ENCODE peak calls at places on chromosomes 13 and 19, in six cellular contexts. One of them, this sample, is unnamed.

GRCh38 chr13:26787961-26788360 is 27.4 kb upstream of the GPR12 start:
- DNase-seq in transverse colon: no peak
- DNase-seq in breast epithelium: no peak
- DNase-seq in heart left ventricle: no peak
- DNase-seq in Peyer's patch: no peak
- DNase-seq in gastrocnemius medialis: no peak
- DNase-seq in this sample: no peak

GRCh38 chr13:91314888-91315287 is 32.6 kb upstream of the MIR17HG start:
- DNase-seq in transverse colon: no peak
- DNase-seq in gastrocnemius medialis: no peak
- DNase-seq in Peyer's patch: no peak
- DNase-seq in heart left ventricle: no peak
- DNase-seq in breast epithelium: no peak
- DNase-seq in this sample: no peak

GRCh38 chr19:14479309-14479984 is 4.3 kb upstream of the PTGER1 start:
- DNase-seq in transverse colon: no peak
- DNase-seq in breast epithelium: no peak
- DNase-seq in heart left ventricle: no peak
- DNase-seq in gastrocnemius medialis: no peak
- DNase-seq in Peyer's patch: no peak
- DNase-seq in this sample: no peak

GRCh38 chr13:95644611-95645052 is at the start of gene DZIP1:
- DNase-seq in heart left ventricle: peak; percentile 81
- DNase-seq in Peyer's patch: peak; percentile 65
- DNase-seq in transverse colon: peak; percentile 65
- DNase-seq in gastrocnemius medialis: peak; percentile 28
- DNase-seq in breast epithelium: peak; percentile 37
- DNase-seq in this sample: peak; percentile 85

GRCh38 chr19:30862876-30863275 is 486.4 kb downstream of the TSHZ3 start:
- DNase-seq in transverse colon: no peak
- DNase-seq in gastrocnemius medialis: no peak
- DNase-seq in heart left ventricle: no peak
- DNase-seq in Peyer's patch: peak; percentile 14
- DNase-seq in breast epithelium: no peak
- DNase-seq in this sample: no peak

GRCh38 chr13:77222909-77223308 is 104.0 kb downstream of the MYCBP2 start:
- DNase-seq in heart left ventricle: no peak
- DNase-seq in transverse colon: no peak
- DNase-seq in Peyer's patch: no peak
- DNase-seq in gastrocnemius medialis: no peak
- DNase-seq in breast epithelium: no peak
- DNase-seq in this sample: no peak

GRCh38 chr19:46211201-46211881 is 18.2 kb upstream of the IGFL1 start:
- DNase-seq in heart left ventricle: no peak
- DNase-seq in breast epithelium: peak; percentile 93
- DNase-seq in gastrocnemius medialis: no peak
- DNase-seq in Peyer's patch: no peak
- DNase-seq in transverse colon: no peak
- DNase-seq in this sample: no peak

GRCh38 chr13:22235285-22235949 is 564.5 kb downstream of the FGF9 start:
- DNase-seq in Peyer's patch: no peak
- DNase-seq in gastrocnemius medialis: no peak
- DNase-seq in breast epithelium: peak; percentile 37
- DNase-seq in transverse colon: no peak
- DNase-seq in heart left ventricle: no peak
- DNase-seq in this sample: no peak

GRCh38 chr13:23087884-23088283 is 92.9 kb upstream of the SGCG start:
- DNase-seq in Peyer's patch: no peak
- DNase-seq in transverse colon: no peak
- DNase-seq in breast epithelium: no peak
- DNase-seq in gastrocnemius medialis: no peak
- DNase-seq in heart left ventricle: no peak
- DNase-seq in this sample: no peak

GRCh38 chr13:105363747-105364177 is 1171.7 kb downstream of the EFNB2 start:
- DNase-seq in heart left ventricle: no peak
- DNase-seq in gastrocnemius medialis: no peak
- DNase-seq in transverse colon: no peak
- DNase-seq in breast epithelium: no peak
- DNase-seq in Peyer's patch: no peak
- DNase-seq in this sample: no peak

GRCh38 chr19:30406220-30406944 is 34.2 kb downstream of the ZNF536 start:
- DNase-seq in transverse colon: peak; percentile 16
- DNase-seq in gastrocnemius medialis: no peak
- DNase-seq in heart left ventricle: no peak
- DNase-seq in breast epithelium: no peak
- DNase-seq in Peyer's patch: no peak
- DNase-seq in this sample: no peak

GRCh38 chr19:49689133-49690072 is at the start of gene ADM5:
- DNase-seq in Peyer's patch: peak; percentile 67
- DNase-seq in breast epithelium: peak; percentile 50
- DNase-seq in heart left ventricle: no peak
- DNase-seq in transverse colon: peak; percentile 70
- DNase-seq in gastrocnemius medialis: no peak
- DNase-seq in this sample: peak; percentile 63
- TF ChIP-seq POLR2A in Peyer's patch: no peak
- TF ChIP-seq POLR2A in breast epithelium: no peak
- TF ChIP-seq POLR2A in heart left ventricle: no peak
- TF ChIP-seq POLR2A in transverse colon: no peak
- TF ChIP-seq POLR2A in gastrocnemius medialis: no peak
- TF ChIP-seq POLR2A in this sample: no peak

GRCh38 chr19:10654610-10655456 is 687 bp downstream of the ILF3 start:
- DNase-seq in Peyer's patch: peak; percentile 62
- DNase-seq in gastrocnemius medialis: peak; percentile 18
- DNase-seq in transverse colon: peak; percentile 52
- DNase-seq in heart left ventricle: peak; percentile 45
- DNase-seq in breast epithelium: peak; percentile 50
- DNase-seq in this sample: peak; percentile 61

GRCh38 chr19:10653482-10653731 is 739 bp upstream of the ILF3 start:
- DNase-seq in gastrocnemius medialis: no peak
- DNase-seq in Peyer's patch: no peak
- DNase-seq in heart left ventricle: no peak
- DNase-seq in transverse colon: no peak
- DNase-seq in breast epithelium: no peak
- DNase-seq in this sample: no peak

GRCh38 chr19:10653732-10654609 is at the start of gene ILF3:
- DNase-seq in heart left ventricle: peak; percentile 100
- DNase-seq in breast epithelium: peak; percentile 100
- DNase-seq in transverse colon: peak; percentile 100
- DNase-seq in gastrocnemius medialis: peak; percentile 100
- DNase-seq in Peyer's patch: peak; percentile 100
- DNase-seq in this sample: peak; percentile 100

GRCh38 chr19:10651821-10652220 is 2.3 kb upstream of the ILF3 start:
- DNase-seq in Peyer's patch: no peak
- DNase-seq in gastrocnemius medialis: no peak
- DNase-seq in transverse colon: no peak
- DNase-seq in heart left ventricle: no peak
- DNase-seq in breast epithelium: no peak
- DNase-seq in this sample: no peak

GRCh38 chr19:10655457-10656312 is 1.5 kb downstream of the ILF3 start:
- DNase-seq in Peyer's patch: no peak
- DNase-seq in heart left ventricle: no peak
- DNase-seq in gastrocnemius medialis: no peak
- DNase-seq in transverse colon: peak; percentile 18
- DNase-seq in breast epithelium: no peak
- DNase-seq in this sample: no peak
- TF ChIP-seq CTCF in Peyer's patch: no peak
- TF ChIP-seq CTCF in heart left ventricle: no peak
- TF ChIP-seq CTCF in gastrocnemius medialis: no peak
- TF ChIP-seq CTCF in transverse colon: no peak
- TF ChIP-seq CTCF in breast epithelium: no peak
- TF ChIP-seq CTCF in this sample: no peak

DNA sequence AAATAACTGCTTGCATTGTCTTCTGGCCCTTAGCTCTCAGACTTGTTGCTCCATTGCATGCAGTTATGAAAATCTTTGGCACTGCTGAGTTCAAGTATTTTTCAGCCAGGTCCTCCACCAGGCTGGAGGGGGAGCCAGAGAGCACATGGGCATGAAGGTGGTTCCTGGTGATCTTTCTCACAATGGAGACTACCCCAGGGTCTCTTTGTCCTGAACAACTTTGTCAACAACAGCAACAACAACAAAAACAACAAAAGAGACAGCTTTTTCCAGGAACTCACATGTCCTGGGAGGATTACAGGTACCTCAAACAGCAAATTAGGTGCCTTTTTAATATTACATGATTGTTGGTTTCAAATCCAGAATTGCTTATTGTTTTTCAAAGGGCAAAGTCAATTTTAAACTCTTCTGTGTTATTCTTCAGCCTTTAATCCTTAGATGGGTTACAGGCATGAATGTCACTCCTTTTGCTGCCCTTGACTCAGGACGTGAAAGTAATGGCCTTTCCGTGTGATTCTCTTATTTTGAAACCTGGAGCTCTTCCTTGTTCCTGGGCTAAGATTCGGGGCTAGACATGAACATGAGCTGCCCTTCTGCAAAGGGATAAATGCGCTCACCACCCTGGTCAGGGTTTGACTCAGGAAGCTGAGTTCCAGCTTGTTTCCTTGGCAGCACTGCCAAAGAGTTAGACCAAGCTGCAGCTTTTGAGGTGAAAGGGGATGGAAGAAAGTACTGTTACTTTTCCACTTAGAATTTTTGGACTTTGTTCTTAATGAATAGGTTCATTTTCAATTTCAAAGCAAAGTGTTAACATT is 1.8 kb downstream of the RGCC start:
- DNase-seq in Peyer's patch: peak; percentile 76
- DNase-seq in gastrocnemius medialis: no peak
- DNase-seq in heart left ventricle: peak; percentile 40
- DNase-seq in breast epithelium: peak; percentile 28
- DNase-seq in transverse colon: peak; percentile 65
- DNase-seq in this sample: no peak
- TF ChIP-seq POLR2A in Peyer's patch: no peak
- TF ChIP-seq POLR2A in gastrocnemius medialis: no peak
- TF ChIP-seq POLR2A in heart left ventricle: no peak
- TF ChIP-seq POLR2A in breast epithelium: no peak
- TF ChIP-seq POLR2A in transverse colon: no peak
- TF ChIP-seq POLR2A in this sample: no peak

DNA sequence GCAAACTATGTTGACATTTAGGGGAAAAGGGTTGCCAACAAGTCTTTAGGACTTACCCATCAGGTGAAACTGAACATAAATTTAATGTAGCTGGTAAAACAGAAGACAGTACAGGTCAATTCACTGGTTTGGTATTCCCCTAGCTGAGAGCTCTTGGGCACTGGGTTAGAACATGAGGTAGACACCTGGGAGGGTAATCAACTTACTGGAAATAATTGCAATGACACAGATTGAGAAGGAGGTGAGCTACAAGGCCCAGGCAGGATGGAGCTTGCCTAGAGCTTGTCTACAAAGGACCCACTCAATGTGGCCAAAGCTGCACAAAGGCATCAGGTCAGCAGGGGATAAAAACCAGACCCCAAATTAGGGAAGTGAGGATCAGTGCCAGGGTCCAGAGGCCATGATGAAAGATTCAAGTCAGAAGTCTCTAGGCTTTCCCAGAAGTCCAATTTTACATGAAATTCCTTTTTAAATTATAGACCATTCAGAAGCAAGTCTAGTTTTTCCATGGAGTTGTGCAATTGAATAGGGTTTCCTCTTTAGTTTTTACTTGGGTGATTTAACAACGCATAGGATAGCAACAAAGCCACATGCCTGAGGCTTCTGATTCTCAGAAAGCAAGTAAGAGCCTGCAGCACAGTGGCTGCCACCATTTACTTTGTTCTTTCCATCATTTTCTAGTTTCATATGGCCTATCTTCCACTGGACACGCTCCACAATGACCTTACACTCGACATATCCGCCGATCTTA is 194.0 kb downstream of the NDFIP2 start:
- DNase-seq in transverse colon: no peak
- DNase-seq in gastrocnemius medialis: no peak
- DNase-seq in heart left ventricle: no peak
- DNase-seq in Peyer's patch: no peak
- DNase-seq in breast epithelium: no peak
- DNase-seq in this sample: no peak
- TF ChIP-seq CTCF in transverse colon: no peak
- TF ChIP-seq CTCF in gastrocnemius medialis: no peak
- TF ChIP-seq CTCF in heart left ventricle: no peak
- TF ChIP-seq CTCF in Peyer's patch: no peak
- TF ChIP-seq CTCF in breast epithelium: no peak
- TF ChIP-seq CTCF in this sample: no peak

GRCh38 chr19:2758601-2759313 is 18.9 kb upstream of the SLC39A3 start:
- DNase-seq in breast epithelium: no peak
- DNase-seq in Peyer's patch: no peak
- DNase-seq in gastrocnemius medialis: no peak
- DNase-seq in heart left ventricle: no peak
- DNase-seq in transverse colon: no peak
- DNase-seq in this sample: no peak

GRCh38 chr19:2761309-2761677 is 21.5 kb upstream of the SLC39A3 start:
- DNase-seq in breast epithelium: no peak
- DNase-seq in heart left ventricle: no peak
- DNase-seq in Peyer's patch: no peak
- DNase-seq in transverse colon: no peak
- DNase-seq in gastrocnemius medialis: no peak
- DNase-seq in this sample: no peak

GRCh38 chr19:2761876-2762782 is 20.9 kb downstream of the SGTA start:
- DNase-seq in Peyer's patch: no peak
- DNase-seq in heart left ventricle: no peak
- DNase-seq in breast epithelium: no peak
- DNase-seq in transverse colon: no peak
- DNase-seq in gastrocnemius medialis: no peak
- DNase-seq in this sample: no peak

GRCh38 chr19:2759392-2759791 is 19.6 kb upstream of the SLC39A3 start:
- DNase-seq in Peyer's patch: no peak
- DNase-seq in breast epithelium: no peak
- DNase-seq in gastrocnemius medialis: no peak
- DNase-seq in transverse colon: no peak
- DNase-seq in heart left ventricle: no peak
- DNase-seq in this sample: no peak

GRCh38 chr19:2759965-2760364 is 20.1 kb upstream of the SLC39A3 start:
- DNase-seq in heart left ventricle: no peak
- DNase-seq in transverse colon: no peak
- DNase-seq in Peyer's patch: no peak
- DNase-seq in gastrocnemius medialis: no peak
- DNase-seq in breast epithelium: no peak
- DNase-seq in this sample: no peak
- TF ChIP-seq POLR2A in heart left ventricle: no peak
- TF ChIP-seq POLR2A in transverse colon: no peak
- TF ChIP-seq POLR2A in Peyer's patch: no peak
- TF ChIP-seq POLR2A in gastrocnemius medialis: no peak
- TF ChIP-seq POLR2A in breast epithelium: no peak
- TF ChIP-seq POLR2A in this sample: no peak

GRCh38 chr19:45151821-45152503 is 8.8 kb downstream of the NKPD1 start:
- DNase-seq in transverse colon: no peak
- DNase-seq in Peyer's patch: no peak
- DNase-seq in heart left ventricle: no peak
- DNase-seq in gastrocnemius medialis: no peak
- DNase-seq in breast epithelium: no peak
- DNase-seq in this sample: no peak

GRCh38 chr19:45154064-45154827 is 6.5 kb downstream of the NKPD1 start:
- DNase-seq in gastrocnemius medialis: no peak
- DNase-seq in heart left ventricle: no peak
- DNase-seq in transverse colon: no peak
- DNase-seq in breast epithelium: no peak
- DNase-seq in Peyer's patch: no peak
- DNase-seq in this sample: no peak

GRCh38 chr19:45150731-45151725 is 9.8 kb downstream of the NKPD1 start:
- DNase-seq in transverse colon: no peak
- DNase-seq in gastrocnemius medialis: no peak
- DNase-seq in heart left ventricle: no peak
- DNase-seq in Peyer's patch: no peak
- DNase-seq in breast epithelium: no peak
- DNase-seq in this sample: no peak

GRCh38 chr19:45153339-45154063 is 7.3 kb downstream of the NKPD1 start:
- DNase-seq in transverse colon: peak; percentile 36
- DNase-seq in breast epithelium: no peak
- DNase-seq in heart left ventricle: peak; percentile 47
- DNase-seq in gastrocnemius medialis: no peak
- DNase-seq in Peyer's patch: no peak
- DNase-seq in this sample: no peak

GRCh38 chr19:45152504-45153338 is 8.1 kb downstream of the NKPD1 start:
- DNase-seq in heart left ventricle: peak; percentile 51
- DNase-seq in Peyer's patch: peak; percentile 68
- DNase-seq in breast epithelium: peak; percentile 50
- DNase-seq in transverse colon: peak; percentile 67
- DNase-seq in gastrocnemius medialis: peak; percentile 23
- DNase-seq in this sample: peak; percentile 31
- TF ChIP-seq CTCF in heart left ventricle: no peak
- TF ChIP-seq CTCF in Peyer's patch: no peak
- TF ChIP-seq CTCF in breast epithelium: no peak
- TF ChIP-seq CTCF in transverse colon: no peak
- TF ChIP-seq CTCF in gastrocnemius medialis: no peak
- TF ChIP-seq CTCF in this sample: no peak